ENCODE peak calls at places on chromosomes 2 and 18, in six cellular contexts. W is mucosa of descending colon; Z is CD4-positive, alpha-beta T cell; D is uterus; R is GM12865; C is coronary artery. V is an unnamed sample.

GRCh38 chr18:49250819-49251388 is 209.5 kb downstream of the DYM start:
- DNase-seq in W (no peak), Z (no peak), D (no peak), R (peak; percentile 18), C (no peak), V (no peak)

GRCh38 chr2:192267484-192267883 is 72.8 kb upstream of the TMEFF2 start:
- DNase-seq in W (no peak), Z (no peak), D (no peak), R (no peak), C (no peak), V (no peak)

GRCh38 chr2:37230581-37230980 is 815 bp downstream of the CEBPZ start:
- DNase-seq in W (no peak), Z (no peak), D (no peak), R (no peak), C (no peak), V (no peak)

GRCh38 chr2:26778507-26778906 is 7.3 kb upstream of the CENPA start:
- DNase-seq in W (no peak), Z (no peak), D (no peak), R (no peak), C (no peak), V (no peak)

GRCh38 chr2:60936757-60937156 is 55.4 kb downstream of the REL start:
- DNase-seq in W (no peak), Z (no peak), D (peak; percentile 22), R (no peak), C (no peak), V (no peak)

GRCh38 chr18:58653814-58654509 is 17.3 kb upstream of the MALT1 start:
- DNase-seq in W (no peak), Z (no peak), D (no peak), R (no peak), C (no peak), V (no peak)

GRCh38 chr18:70459251-70459650 is 170.4 kb downstream of the SOCS6 start:
- DNase-seq in W (no peak), Z (no peak), D (no peak), R (no peak), C (no peak), V (no peak)

GRCh38 chr2:219969508-219969907 is 342.1 kb downstream of the SLC4A3 start:
- DNase-seq in W (no peak), Z (no peak), D (no peak), R (no peak), C (no peak), V (no peak)

GRCh38 chr2:213057977-213058376 is 93.4 kb downstream of the IKZF2 start:
- DNase-seq in W (no peak), Z (no peak), D (no peak), R (no peak), C (no peak), V (no peak)
- TF ChIP-seq CTCF in W (no peak), Z (no peak), D (no peak), R (no peak), C (no peak), V (no peak)

GRCh38 chr2:129828829-129829228 is 150.6 kb upstream of the RAB6C start:
- DNase-seq in W (no peak), Z (no peak), D (no peak), R (no peak), C (no peak), V (no peak)

GRCh38 chr2:129831018-129831417 is 148.4 kb upstream of the RAB6C start:
- DNase-seq in W (no peak), Z (no peak), D (no peak), R (no peak), C (no peak), V (no peak)

GRCh38 chr2:129823044-129823443 is 156.4 kb upstream of the RAB6C start:
- DNase-seq in W (no peak), Z (no peak), D (no peak), R (no peak), C (no peak), V (no peak)

GRCh38 chr2:129829577-129829976 is 149.9 kb upstream of the RAB6C start:
- DNase-seq in W (no peak), Z (no peak), D (no peak), R (no peak), C (no peak), V (no peak)

GRCh38 chr2:129827251-129827894 is 152.1 kb upstream of the RAB6C start:
- DNase-seq in W (no peak), Z (no peak), D (no peak), R (no peak), C (no peak), V (no peak)
- TF ChIP-seq CTCF in W (no peak), Z (no peak), D (no peak), R (no peak), C (no peak), V (no peak)

GRCh38 chr2:203471323-203471722 is 63.8 kb downstream of the RAPH1 start:
- DNase-seq in W (no peak), Z (no peak), D (no peak), R (no peak), C (no peak), V (no peak)
- TF ChIP-seq CTCF in W (no peak), Z (no peak), D (no peak), R (no peak), C (no peak), V (no peak)

GRCh38 chr2:236317938-236318396 is 53.8 kb upstream of the ASB18 start:
- DNase-seq in W (peak; percentile 78), Z (no peak), D (no peak), R (no peak), C (peak; percentile 66), V (no peak)

GRCh38 chr2:236321430-236321829 is 57.2 kb upstream of the ASB18 start:
- DNase-seq in W (no peak), Z (no peak), D (no peak), R (no peak), C (peak; percentile 41), V (no peak)

GRCh38 chr2:236318401-236318800 is 54.2 kb upstream of the ASB18 start:
- DNase-seq in W (no peak), Z (no peak), D (no peak), R (no peak), C (no peak), V (no peak)

GRCh38 chr2:236319036-236319435 is 54.8 kb upstream of the ASB18 start:
- DNase-seq in W (no peak), Z (no peak), D (no peak), R (no peak), C (peak; percentile 60), V (no peak)
- TF ChIP-seq CTCF in W (no peak), Z (no peak), D (no peak), R (no peak), C (no peak), V (no peak)